ENCODE peak calls at places on chromosomes 6 and 20, in eight cellular contexts. A is IMR-90, R is cardiac muscle cell, E is SK-N-SH, Y is stomach, Q is MM.1S, W is OCI-LY7, V is neural progenitor cell. S is an unnamed sample. For H3K9me3, the result is how much of the 10 kb centered on the place peaks cover.

GRCh38 chr6:113428702-113429101 is 428.4 kb upstream of the MARCKS start:
- DNase-seq in A (peak), R (no peak), E (no peak), Y (no peak), Q (no peak), W (no peak), V (no peak), S (no peak)

GRCh38 chr6:82959385-82959941 is 106.2 kb downstream of the UBE3D start:
- DNase-seq in A (peak), R (no peak), E (no peak), Y (no peak), Q (no peak), W (no peak), V (peak), S (peak)

GRCh38 chr20:47173596-47174216 is 182.8 kb downstream of the ZMYND8 start:
- DNase-seq in A (no peak), R (no peak), E (no peak), Y (no peak), Q (no peak), W (no peak), V (no peak), S (peak)

GRCh38 chr6:34129753-34130152 is 16.1 kb downstream of the GRM4 start:
- DNase-seq in A (no peak), R (no peak), E (no peak), Y (no peak), Q (no peak), W (no peak), V (no peak), S (peak)

GRCh38 chr6:36650848-36651247 is 27.7 kb upstream of the CDKN1A start:
- DNase-seq in A (no peak), R (no peak), E (no peak), Y (no peak), Q (peak), W (peak), V (no peak), S (peak)

GRCh38 chr20:15951711-15952110 is 621.5 kb downstream of the KIF16B start:
- DNase-seq in A (no peak), R (no peak), E (no peak), Y (no peak), Q (no peak), W (no peak), V (no peak), S (no peak)

GRCh38 chr20:34042286-34042685 is 48.6 kb downstream of the RALY start:
- DNase-seq in A (no peak), R (peak), E (no peak), Y (no peak), Q (no peak), W (no peak), V (no peak), S (no peak)

GRCh38 chr6:35725081-35725708 is 11.6 kb upstream of the ARMC12 start:
- DNase-seq in A (no peak), R (no peak), E (no peak), Y (no peak), Q (no peak), W (no peak), V (no peak), S (peak)

GRCh38 chr6:163962627-163963117 is 548.2 kb downstream of the QKI start:
- DNase-seq in A (no peak), R (peak), E (no peak), Y (no peak), Q (no peak), W (no peak), V (no peak), S (no peak)

GRCh38 chr6:49453221-49453620 is 9.8 kb downstream of the MMUT start:
- DNase-seq in A (no peak), R (peak), E (no peak), Y (no peak), Q (peak), W (peak), V (no peak), S (no peak)

GRCh38 chr20:25042531-25043498 is 15.1 kb downstream of the ACSS1 start:
- DNase-seq in A (no peak), R (no peak), E (peak), Y (peak), Q (no peak), W (peak), V (no peak), S (peak)

GRCh38 chr20:18056174-18057105 is 1.3 kb downstream of the OVOL2 start:
- DNase-seq in A (no peak), R (peak), E (peak), Y (peak), Q (peak), W (no peak), V (peak), S (peak)

GRCh38 chr6:8707956-8708772 is 272.8 kb upstream of the SLC35B3 start:
- DNase-seq in A (no peak), R (peak), E (no peak), Y (peak), Q (peak), W (peak), V (peak), S (peak)

GRCh38 chr6:149176971-149177667 is 140.4 kb upstream of the TAB2 start:
- DNase-seq in A (no peak), R (no peak), E (no peak), Y (peak), Q (no peak), W (no peak), V (no peak), S (no peak)

GRCh38 chr6:166935353-166935752 is 21.0 kb downstream of the RNASET2 start:
- DNase-seq in A (no peak), R (no peak), E (peak), Y (no peak), Q (no peak), W (no peak), V (no peak), S (no peak)

GRCh38 chr20:1943267-1944002 is 48.2 kb downstream of the SIRPA start:
- DNase-seq in A (no peak), R (no peak), E (no peak), Y (no peak), Q (no peak), W (no peak), V (no peak), S (no peak)

GRCh38 chr6:370555-370954 is 21.0 kb upstream of the IRF4 start:
- DNase-seq in A (no peak), R (no peak), E (no peak), Y (no peak), Q (no peak), W (no peak), V (no peak), S (no peak)
- H3K9me3 ChIP-seq in A (under half), R (under half), E (under half), Y (under half), Q (under half), W (under half), V (under half), S (under half)

GRCh38 chr20:49288250-49288751 is 10.4 kb upstream of the ZNFX1 start:
- DNase-seq in A (no peak), R (no peak), E (no peak), Y (no peak), Q (no peak), W (no peak), V (no peak), S (peak)
- H3K9me3 ChIP-seq in A (under half), R (under half), E (under half), Y (under half), Q (under half), W (under half), V (under half), S (under half)

DNA sequence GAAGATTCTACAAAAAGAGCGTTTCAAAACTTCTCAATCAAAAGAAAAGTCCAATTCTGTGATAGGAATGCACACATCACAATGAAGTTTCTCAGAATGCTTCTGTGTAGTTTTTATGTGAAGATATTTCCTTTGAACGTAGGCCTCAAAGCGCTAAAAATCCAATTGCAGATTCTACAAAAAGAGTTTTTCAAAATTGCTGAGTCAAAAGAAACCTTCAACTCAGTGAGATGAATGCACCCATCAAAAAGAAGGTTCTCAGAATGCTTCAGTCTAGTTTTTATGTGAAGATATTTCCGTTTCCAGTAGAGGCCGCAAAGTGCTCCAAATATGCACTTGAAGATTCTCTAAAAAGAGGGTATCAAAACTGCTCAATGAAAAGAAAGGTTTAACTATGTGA is 319.7 kb upstream of the DEFB115 start:
- DNase-seq in A (no peak), R (no peak), E (no peak), Y (no peak), Q (no peak), W (no peak), V (no peak), S (no peak)
- H3K9me3 ChIP-seq in A (under half), R (under half), E (under half), Y (half or more), Q (under half), W (under half), V (under half), S (under half)

GRCh38 chr6:168773788-168774187 is 332.8 kb downstream of the SMOC2 start:
- DNase-seq in A (no peak), R (no peak), E (no peak), Y (no peak), Q (no peak), W (no peak), V (no peak), S (no peak)
- H3K9me3 ChIP-seq in A (under half), R (under half), E (under half), Y (under half), Q (under half), W (under half), V (under half), S (under half)

DNA sequence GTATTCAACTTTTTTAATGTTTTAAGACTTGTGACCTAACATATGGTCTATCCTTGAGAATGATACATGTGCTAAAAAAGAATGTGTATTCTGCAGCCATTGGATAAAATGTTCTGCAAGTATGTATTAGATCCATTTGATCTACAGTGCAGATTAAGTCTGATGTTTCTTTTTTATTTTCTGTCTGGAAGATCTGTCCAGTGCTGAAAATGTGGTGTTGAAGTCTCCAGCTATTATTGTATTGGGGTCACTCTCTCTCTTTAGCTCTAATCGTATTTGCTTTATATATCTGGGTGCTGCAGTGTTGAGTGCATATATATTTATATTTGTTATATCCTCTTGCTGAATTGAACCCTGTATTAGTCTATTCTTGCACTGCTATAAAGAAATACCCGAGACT is 44.2 kb upstream of the TRIM39 start:
- DNase-seq in A (no peak), R (no peak), E (no peak), Y (no peak), Q (no peak), W (no peak), V (no peak), S (no peak)
- H3K9me3 ChIP-seq in A (under half), R (under half), E (under half), Y (half or more), Q (under half), W (half or more), V (half or more), S (half or more)

GRCh38 chr6:155038527-155038926 is 43.4 kb downstream of the TIAM2 start:
- DNase-seq in A (no peak), R (no peak), E (no peak), Y (no peak), Q (no peak), W (no peak), V (no peak), S (no peak)

GRCh38 chr6:155041781-155042279 is 46.7 kb downstream of the TIAM2 start:
- DNase-seq in A (no peak), R (no peak), E (no peak), Y (no peak), Q (no peak), W (no peak), V (no peak), S (no peak)

GRCh38 chr6:155038104-155038503 is 43.0 kb downstream of the TIAM2 start:
- DNase-seq in A (no peak), R (no peak), E (no peak), Y (no peak), Q (no peak), W (no peak), V (no peak), S (no peak)

GRCh38 chr6:155040946-155041345 is 45.8 kb downstream of the TIAM2 start:
- DNase-seq in A (no peak), R (no peak), E (no peak), Y (no peak), Q (no peak), W (no peak), V (no peak), S (no peak)

DNA sequence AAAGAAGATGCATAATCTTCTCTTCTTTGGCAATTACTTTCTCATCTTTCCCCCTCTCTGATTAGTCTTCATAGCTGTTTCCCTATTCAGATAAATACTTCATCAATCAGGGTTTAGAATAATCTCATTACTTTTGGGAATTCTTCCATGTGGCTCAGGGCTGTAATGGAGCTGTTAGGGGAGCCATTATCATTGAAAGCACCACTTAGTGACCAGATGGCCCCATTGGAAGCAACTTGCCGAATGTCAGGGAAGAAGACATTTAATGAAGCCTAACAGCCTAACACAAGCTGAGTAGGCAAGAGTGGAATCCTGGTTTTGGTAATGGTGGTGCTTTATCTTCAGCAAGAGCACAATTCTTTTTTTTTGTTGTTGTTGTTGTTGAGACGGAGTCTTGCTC is 45.0 kb downstream of the TIAM2 start:
- DNase-seq in A (no peak), R (no peak), E (peak), Y (no peak), Q (no peak), W (no peak), V (no peak), S (no peak)
- H3K9me3 ChIP-seq in A (under half), R (under half), E (under half), Y (under half), Q (under half), W (under half), V (under half), S (under half)

S was measured in endodermal cell.